ENCODE peak calls at places on chromosome 18, in five cellular contexts. A is breast epithelium, X is uterus, J is H1, V is IMR-90. K is an unnamed sample.

GRCh38 chr18:9587924-9588323 is 26.4 kb downstream of the PPP4R1 start:
- DNase-seq in A (no peak), J (no peak), X (no peak), V (no peak), K (no peak)

GRCh38 chr18:9649164-9649540 is 34.8 kb upstream of the PPP4R1 start:
- DNase-seq in J (no peak), X (no peak), V (peak), A (no peak), K (no peak)

GRCh38 chr18:52992041-52992440 is 652.0 kb downstream of the DCC start:
- DNase-seq in J (no peak), X (no peak), A (no peak), V (no peak), K (no peak)

GRCh38 chr18:65091737-65092329 is 659.0 kb upstream of the CDH7 start:
- DNase-seq in X (no peak), V (peak), J (peak), A (no peak), K (no peak)

GRCh38 chr18:35919179-35919578 is 53.3 kb upstream of the RMP24 start:
- DNase-seq in V (no peak), J (no peak), A (no peak), X (no peak), K (no peak)

GRCh38 chr18:14085770-14086458 is 46.3 kb downstream of the ZNF519 start:
- DNase-seq in V (no peak), J (no peak), A (no peak), X (no peak), K (no peak)

GRCh38 chr18:76487782-76488181 is 7.3 kb downstream of the ZNF516 start:
- DNase-seq in X (no peak), J (no peak), V (no peak), A (no peak), K (no peak)

GRCh38 chr18:71398530-71398929 is 1109.7 kb downstream of the SOCS6 start:
- DNase-seq in A (no peak), J (no peak), X (no peak), V (no peak), K (no peak)

GRCh38 chr18:57438669-57439616 is 3.8 kb downstream of the ONECUT2 start:
- DNase-seq in V (no peak), A (no peak), J (no peak), X (no peak), K (no peak)

GRCh38 chr18:13180614-13181375 is 37.8 kb upstream of the LDLRAD4 start:
- DNase-seq in J (no peak), X (no peak), A (no peak), V (no peak), K (no peak)

GRCh38 chr18:40851014-40851429 is 1104.0 kb upstream of the PIK3C3 start:
- DNase-seq in V (peak), J (no peak), X (no peak), A (no peak), K (no peak)

GRCh38 chr18:37956902-37957301 is 391.3 kb upstream of the CELF4 start:
- DNase-seq in A (no peak), J (no peak), V (no peak), X (no peak), K (no peak)

GRCh38 chr18:68769423-68769822 is 28.5 kb upstream of the CCDC102B start:
- DNase-seq in X (peak), J (no peak), V (no peak), A (no peak), K (peak)

GRCh38 chr18:49813321-49814146 is at the start of gene ACAA2:
- DNase-seq in J (no peak), V (peak), X (peak), A (peak), K (peak)
- TF ChIP-seq POLR2A in J (peak), V (peak), X (peak), A (no peak), K (peak)

DNA sequence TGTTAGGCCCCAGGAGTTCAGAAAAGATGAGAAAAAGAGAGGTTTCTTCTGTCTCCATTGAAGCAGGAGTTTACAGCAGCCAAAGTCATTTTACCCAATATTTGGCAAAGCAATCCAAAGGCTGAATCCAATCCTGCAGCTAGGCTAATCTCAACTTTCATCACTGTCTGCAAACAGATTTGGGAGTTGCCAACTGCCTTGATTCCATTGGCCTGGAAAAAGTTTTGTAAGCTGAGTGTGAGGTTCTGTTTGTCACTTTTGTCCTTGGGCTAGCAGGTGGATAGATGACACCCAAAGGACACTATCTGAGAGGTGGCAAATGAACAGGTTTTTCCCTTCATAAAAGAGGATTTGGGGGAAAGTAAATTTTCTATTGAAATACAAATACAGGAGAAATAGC is 56.6 kb upstream of the SETBP1 start:
- DNase-seq in X (no peak), A (no peak), V (no peak), J (no peak), K (no peak)
- TF ChIP-seq CTCF in X (no peak), A (no peak), V (no peak), J (no peak), K (no peak)

DNA sequence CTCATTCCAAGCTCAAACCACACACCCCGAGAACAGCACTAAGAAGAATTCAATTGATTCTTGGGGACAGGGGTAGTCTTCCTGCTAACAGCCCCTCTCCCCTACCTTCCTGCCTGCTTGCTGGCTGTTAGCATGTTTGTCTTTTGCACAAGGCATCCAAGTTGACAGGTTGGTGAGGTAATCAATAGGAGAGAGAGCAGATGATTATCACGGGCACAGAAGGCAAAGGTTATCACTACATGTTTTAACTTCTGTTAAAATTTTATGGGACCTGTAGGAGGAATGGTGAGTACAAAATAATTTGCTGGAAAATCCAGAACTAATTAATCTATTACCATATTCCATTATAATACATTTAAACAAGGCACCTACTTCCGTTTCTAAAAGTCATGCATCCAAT is 442.1 kb upstream of the TCF4 start:
- DNase-seq in X (no peak), A (no peak), J (no peak), V (no peak), K (no peak)
- TF ChIP-seq POLR2A in X (no peak), A (no peak), J (no peak), V (no peak), K (no peak)

DNA sequence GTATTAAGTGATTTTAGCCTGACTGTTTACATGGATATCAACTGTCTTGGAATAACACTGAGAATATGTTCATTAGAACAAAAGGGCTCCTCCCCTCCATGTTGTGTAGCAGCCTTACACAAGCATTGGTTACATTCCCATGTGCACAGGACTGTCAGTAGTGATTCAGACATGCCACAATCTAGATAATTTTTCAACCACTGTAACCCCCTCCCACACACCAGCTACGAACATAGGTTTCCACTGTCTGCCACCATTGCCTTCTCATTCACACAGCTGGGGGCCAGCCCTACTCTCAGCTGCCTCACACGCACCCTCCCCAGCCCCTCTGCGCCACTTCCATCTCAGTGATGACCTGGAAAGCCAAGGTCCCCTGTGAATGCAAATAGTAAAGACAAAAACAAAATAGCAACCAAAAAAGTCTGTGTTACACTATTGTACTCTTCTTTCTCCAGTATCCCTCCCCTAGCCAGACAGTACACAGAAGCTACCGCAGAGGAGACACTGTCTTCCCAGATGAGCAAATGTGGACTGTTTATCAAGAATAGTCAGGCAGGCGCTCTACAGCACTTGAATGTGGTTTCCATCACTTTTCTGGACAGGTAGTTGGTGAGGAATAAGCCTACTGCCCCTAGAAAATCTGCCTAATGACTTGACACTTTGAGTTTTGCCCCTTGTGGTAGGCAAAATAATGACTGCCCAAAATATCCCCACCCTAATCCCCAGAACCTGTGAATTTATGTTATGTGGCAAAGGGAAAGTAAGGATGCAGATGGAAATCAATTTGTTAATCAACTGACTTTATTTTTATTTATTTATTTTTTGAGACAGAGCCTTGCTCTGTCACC is 27.9 kb upstream of the TYMS start:
- DNase-seq in J (no peak), V (no peak), A (no peak), X (no peak), K (no peak)
- TF ChIP-seq CTCF in J (no peak), V (no peak), A (no peak), X (no peak), K (no peak)

DNA sequence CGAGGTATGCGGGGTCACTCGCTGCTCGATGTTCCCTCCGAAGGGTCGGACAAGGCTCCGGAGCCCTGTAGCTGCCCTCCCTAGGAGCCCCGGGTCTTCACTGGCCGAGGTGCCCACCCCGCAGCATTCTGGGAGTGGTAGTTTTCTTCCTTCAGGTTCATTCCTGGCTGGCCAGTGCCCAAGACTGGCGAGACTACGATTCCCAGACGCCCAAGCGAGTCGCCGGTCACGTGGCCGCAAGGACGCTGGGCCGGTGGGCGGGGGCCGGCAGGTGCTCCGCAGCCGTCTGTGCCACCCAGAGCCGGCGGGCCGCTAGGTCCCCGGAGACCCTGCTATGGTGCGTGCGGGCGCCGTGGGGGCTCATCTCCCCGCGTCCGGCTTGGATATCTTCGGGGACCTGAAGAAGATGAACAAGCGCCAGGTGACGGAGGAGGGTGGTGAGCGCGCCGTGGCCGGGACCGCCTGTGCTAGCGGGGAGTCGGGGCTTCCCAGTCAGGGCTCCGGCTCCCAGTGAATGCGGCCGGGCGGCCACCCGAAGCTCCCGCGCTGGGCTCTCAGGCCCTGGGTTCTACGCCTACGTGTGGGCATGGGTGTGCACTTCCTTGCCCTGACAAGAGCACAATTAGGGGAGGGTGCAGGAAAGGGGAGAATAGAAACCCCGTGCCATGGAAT is at the start of gene SEC11C:
- DNase-seq in A (peak), J (peak), V (peak), X (peak), K (peak)
- TF ChIP-seq POLR2A in A (no peak), J (no peak), V (no peak), X (peak), K (no peak)

DNA sequence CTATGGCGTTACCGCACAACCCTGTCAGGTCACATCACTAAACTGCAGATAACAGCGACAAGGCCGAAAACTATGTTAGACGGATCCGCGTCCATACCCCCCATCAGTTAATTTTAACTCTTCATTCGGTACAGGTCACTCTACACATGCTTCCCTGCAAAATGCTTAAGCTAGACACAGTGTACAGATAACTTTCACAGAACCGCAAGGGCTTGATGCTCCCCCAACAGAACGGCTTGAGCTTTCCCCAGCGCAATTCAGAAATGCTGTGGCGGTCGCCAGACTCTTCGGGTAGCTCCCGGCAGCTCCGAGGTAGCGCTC is 283 bp upstream of the RBBP8 start:
- DNase-seq in V (no peak), J (no peak), X (no peak), A (no peak), K (no peak)
- TF ChIP-seq CTCF in V (no peak), J (no peak), X (no peak), A (no peak), K (no peak)

GRCh38 chr18:79950440-79951341 is 762 bp downstream of the SLC66A2 start:
- DNase-seq in A (peak), V (peak), X (no peak), J (no peak), K (peak)

GRCh38 chr18:79949571-79950439 is 1.6 kb downstream of the SLC66A2 start:
- DNase-seq in A (peak), J (no peak), V (no peak), X (no peak), K (peak)

GRCh38 chr18:79952996-79953559 is 1.6 kb upstream of the SLC66A2 start:
- DNase-seq in X (no peak), A (peak), V (no peak), J (no peak), K (peak)

GRCh38 chr18:79952457-79952995 is 1.1 kb upstream of the SLC66A2 start:
- DNase-seq in J (no peak), X (no peak), V (no peak), A (peak), K (no peak)

DNA sequence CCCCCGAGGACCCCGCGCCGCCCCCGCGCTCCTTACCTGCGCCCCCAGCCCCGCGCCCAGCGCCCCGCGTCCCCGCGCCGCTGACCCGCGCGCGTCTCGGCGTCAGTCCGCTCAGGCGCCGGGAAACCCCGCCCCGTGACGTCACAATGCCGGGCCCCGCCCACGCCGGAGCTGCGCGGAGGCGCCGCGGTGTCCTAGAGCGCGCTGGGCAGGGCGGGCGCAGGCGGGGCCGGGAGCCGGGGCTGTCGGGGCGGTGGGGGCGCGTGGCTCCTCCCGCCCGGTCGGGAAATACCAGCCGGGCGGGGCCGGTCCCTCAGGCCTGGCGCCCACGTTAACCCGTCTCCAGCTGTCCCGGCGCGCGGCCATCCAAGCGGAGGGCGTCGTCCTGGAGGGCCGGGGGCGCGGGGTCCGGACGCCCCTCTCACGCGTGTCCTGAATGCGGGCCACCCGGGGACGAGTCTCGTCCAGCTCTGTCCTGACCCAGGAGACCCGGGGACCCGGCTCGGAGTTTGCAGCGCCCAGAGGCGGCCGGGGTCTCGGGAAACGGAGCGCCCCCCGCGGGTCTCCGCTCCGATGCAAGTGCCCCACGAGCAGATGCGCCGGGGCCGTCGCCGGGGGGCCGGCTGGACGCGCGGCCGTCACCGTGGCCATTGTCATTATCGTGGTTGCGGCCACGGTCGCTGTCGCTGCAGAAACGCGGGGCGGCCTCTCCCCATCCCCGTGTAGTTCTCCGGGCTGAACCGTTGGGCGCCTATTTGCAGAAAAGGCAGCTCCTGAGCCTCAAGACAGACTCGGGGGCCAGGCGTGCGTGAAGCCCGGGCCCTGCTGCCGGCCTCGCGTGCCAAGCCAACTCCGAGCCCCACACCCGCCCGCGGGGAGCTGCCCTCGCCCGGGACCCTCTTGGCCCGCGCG is at the start of gene SLC66A2:
- DNase-seq in J (no peak), X (peak), A (peak), V (peak), K (peak)
- TF ChIP-seq POLR2A in J (no peak), X (peak), A (no peak), V (peak), K (no peak)

K was measured in lower leg skin.